ENCODE peak calls at places on chromosomes 3 and 15, in seven cellular contexts. G, J, S, E, B, I and Q are unnamed samples.

GRCh38 chr3:113249111-113249510 is 37.8 kb downstream of the BOC start:
- DNase-seq in S (no peak), I (no peak), E (peak; percentile 47), G (no peak), B (no peak), J (no peak), Q (no peak)

GRCh38 chr3:67297715-67298475 is 299.8 kb downstream of the KBTBD8 start:
- DNase-seq in S (no peak), I (no peak), E (no peak), B (no peak), J (no peak), G (no peak), Q (no peak)

GRCh38 chr3:115989927-115990326 is 366.6 kb downstream of the GAP43 start:
- DNase-seq in B (no peak), S (no peak), I (no peak), J (no peak), G (no peak), E (peak; percentile 42), Q (no peak)

GRCh38 chr3:106825962-106826605 is 551.2 kb upstream of the CCDC54 start:
- DNase-seq in S (no peak), G (no peak), J (no peak), B (no peak), E (peak; percentile 70), I (no peak), Q (no peak)

GRCh38 chr15:94135748-94136147 is 95.6 kb upstream of the MCTP2 start:
- DNase-seq in E (no peak), I (no peak), S (no peak), B (no peak), J (no peak), G (no peak), Q (no peak)

GRCh38 chr3:30631237-30631961 is 25.0 kb downstream of the TGFBR2 start:
- DNase-seq in I (no peak), E (peak; percentile 63), J (no peak), B (no peak), G (no peak), S (no peak), Q (no peak)

GRCh38 chr3:9416139-9416780 is 18.8 kb downstream of the SETD5 start:
- DNase-seq in I (no peak), J (no peak), S (no peak), B (no peak), G (no peak), E (peak; percentile 41), Q (no peak)

GRCh38 chr15:89690276-89691218 is at the start of the genes PEX11A and WDR93:
- DNase-seq in E (peak; percentile 75), J (peak; percentile 78), S (peak; percentile 94), G (peak; percentile 79), I (peak; percentile 73), B (peak; percentile 93), Q (peak; percentile 79)

GRCh38 chr3:114644372-114644771 is 350.5 kb downstream of the TIGIT start:
- DNase-seq in J (no peak), E (no peak), S (no peak), I (no peak), B (no peak), G (no peak), Q (no peak)

GRCh38 chr3:86995537-86995936 is 4.6 kb upstream of the VGLL3 start:
- DNase-seq in I (no peak), J (no peak), B (no peak), G (no peak), S (no peak), E (peak; percentile 90), Q (no peak)

GRCh38 chr3:61571516-61572336 is 10.4 kb downstream of the PTPRG start:
- DNase-seq in G (no peak), S (no peak), J (no peak), E (peak; percentile 95), I (peak; percentile 58), B (no peak), Q (no peak)

GRCh38 chr3:141071681-141072260 is 20.6 kb downstream of the SPSB4 start:
- DNase-seq in G (no peak), S (no peak), B (no peak), I (no peak), J (peak; percentile 54), E (no peak), Q (no peak)

GRCh38 chr15:28131400-28131799 is 32.3 kb upstream of the OCA2 start:
- DNase-seq in B (no peak), E (no peak), G (no peak), S (no peak), J (no peak), I (no peak), Q (no peak)

GRCh38 chr3:165254812-165255211 is 58.6 kb upstream of the SLITRK3 start:
- DNase-seq in G (no peak), J (no peak), S (no peak), E (peak; percentile 72), B (no peak), I (no peak), Q (no peak)

GRCh38 chr3:159832024-159832423 is 156.6 kb upstream of the IL12A start:
- DNase-seq in B (no peak), J (no peak), G (no peak), I (no peak), S (no peak), E (no peak), Q (no peak)

DNA sequence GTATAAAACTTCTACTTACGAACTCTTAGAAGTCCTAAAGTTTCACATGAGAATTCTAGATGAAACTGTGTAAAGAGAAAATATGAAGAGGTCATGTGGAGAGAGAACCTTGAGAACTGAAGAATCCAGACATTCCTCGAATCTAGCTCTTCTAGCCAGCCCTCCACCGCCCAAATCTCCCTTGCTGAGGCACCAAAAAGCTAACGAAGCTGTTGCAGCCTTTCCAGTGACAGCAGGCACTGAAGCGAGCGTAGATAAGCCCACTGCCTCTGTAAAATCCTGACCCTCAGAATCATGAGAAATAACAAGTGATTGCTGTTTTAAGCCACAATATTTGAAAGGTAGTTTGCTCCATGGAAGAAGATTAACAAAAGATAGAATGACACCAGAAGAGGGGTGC is 134.0 kb downstream of the GOLGA6L6 start:
- DNase-seq in S (no peak), I (no peak), G (no peak), J (no peak), B (no peak), E (no peak), Q (no peak)
- H3K9me3 ChIP-seq in S (peaks cover 6% of the 10 kb centered on the region), I (no peaks in the 10 kb centered on the region), G (peaks cover 59% of the 10 kb centered on the region), J (peaks cover 7% of the 10 kb centered on the region), B (peaks cover 14% of the 10 kb centered on the region), E (no peaks in the 10 kb centered on the region), Q (no peaks in the 10 kb centered on the region)

DNA sequence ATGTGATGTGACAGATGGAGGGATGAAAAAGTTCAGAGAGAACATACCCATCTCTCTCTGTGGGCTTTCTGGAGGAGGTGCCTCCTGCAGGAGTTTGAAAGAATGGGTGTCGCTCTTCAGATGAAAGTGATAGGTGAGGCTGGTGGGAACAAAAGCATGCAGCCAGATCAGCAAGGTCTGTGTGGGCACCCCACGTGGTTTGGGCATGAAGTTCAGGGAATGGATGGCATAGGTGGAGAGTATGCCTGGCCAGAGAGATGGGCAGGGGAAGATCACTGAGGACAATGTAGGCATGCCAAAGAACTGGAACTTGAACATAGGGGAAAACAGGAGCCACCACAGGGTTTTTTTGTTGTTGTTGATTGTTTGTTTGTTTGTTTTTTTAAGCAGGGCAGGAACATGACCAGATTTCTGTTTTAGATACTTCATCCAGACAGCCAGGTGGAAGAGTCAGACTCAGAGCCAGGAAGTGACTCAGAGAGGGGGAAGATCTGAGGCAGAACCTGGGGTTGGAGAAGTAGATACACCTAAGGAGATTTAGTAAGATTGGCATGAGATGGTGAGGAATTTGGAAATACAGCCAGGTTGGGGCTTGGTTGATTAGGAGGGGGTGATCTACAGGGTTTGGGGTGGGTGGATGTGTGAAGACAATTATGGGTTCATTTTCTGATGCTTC is 64.8 kb upstream of the CLSTN2 start:
- DNase-seq in J (no peak), B (no peak), E (no peak), S (no peak), I (no peak), G (no peak), Q (no peak)
- H3K9me3 ChIP-seq in J (peaks cover 3% of the 10 kb centered on the region), B (no peaks in the 10 kb centered on the region), E (no peaks in the 10 kb centered on the region), S (no peaks in the 10 kb centered on the region), I (no peaks in the 10 kb centered on the region), G (peaks cover 4% of the 10 kb centered on the region), Q (no peaks in the 10 kb centered on the region)

DNA sequence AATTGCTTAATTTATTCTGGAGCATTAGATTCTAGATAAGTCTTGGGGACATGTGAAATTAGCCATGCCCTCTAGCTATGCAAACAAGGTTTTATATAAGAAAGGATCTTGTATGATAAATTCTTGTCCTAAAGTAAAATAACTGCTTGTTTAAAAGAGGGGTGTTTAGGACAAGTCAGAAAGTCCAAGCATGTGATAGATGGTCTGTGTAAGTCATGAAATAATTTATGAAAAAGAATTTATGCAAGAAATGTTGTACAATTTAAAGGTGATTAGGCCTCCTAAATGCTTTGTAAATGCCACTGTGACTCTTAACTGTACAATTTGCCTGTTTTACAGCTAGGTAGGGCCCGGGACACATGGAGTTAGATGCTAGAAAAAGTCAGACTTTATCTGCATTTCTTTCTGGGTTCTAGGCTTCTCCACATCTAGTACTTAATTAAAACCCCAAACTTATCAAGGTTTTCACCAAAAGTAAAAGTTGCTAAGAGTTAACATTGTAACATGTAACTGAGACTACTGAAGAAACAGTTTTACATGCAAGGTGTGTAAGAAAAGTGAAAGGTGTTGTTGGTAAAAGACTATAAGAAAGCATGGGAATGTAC is 13.2 kb downstream of the LINS1 start:
- DNase-seq in E (peak; percentile 22), J (no peak), S (no peak), B (no peak), I (no peak), G (no peak), Q (no peak)
- H3K9me3 ChIP-seq in E (no peaks in the 10 kb centered on the region), J (no peaks in the 10 kb centered on the region), S (peaks cover 15% of the 10 kb centered on the region), B (peaks cover 23% of the 10 kb centered on the region), I (no peaks in the 10 kb centered on the region), G (peaks cover 24% of the 10 kb centered on the region), Q (peaks cover 34% of the 10 kb centered on the region)

GRCh38 chr3:193872265-193872753 is 263.6 kb upstream of the HES1 start:
- DNase-seq in G (no peak), S (no peak), J (no peak), E (peak; percentile 94), B (no peak), I (no peak), Q (no peak)

GRCh38 chr3:193875601-193876321 is 260.2 kb upstream of the HES1 start:
- DNase-seq in B (no peak), G (no peak), E (no peak), I (no peak), S (no peak), J (no peak), Q (no peak)

GRCh38 chr3:193874512-193874911 is 261.4 kb upstream of the HES1 start:
- DNase-seq in J (no peak), E (no peak), G (no peak), B (no peak), S (no peak), I (no peak), Q (no peak)

GRCh38 chr3:193873802-193874201 is 262.1 kb upstream of the HES1 start:
- DNase-seq in S (no peak), B (no peak), J (no peak), I (no peak), G (no peak), E (no peak), Q (no peak)

DNA sequence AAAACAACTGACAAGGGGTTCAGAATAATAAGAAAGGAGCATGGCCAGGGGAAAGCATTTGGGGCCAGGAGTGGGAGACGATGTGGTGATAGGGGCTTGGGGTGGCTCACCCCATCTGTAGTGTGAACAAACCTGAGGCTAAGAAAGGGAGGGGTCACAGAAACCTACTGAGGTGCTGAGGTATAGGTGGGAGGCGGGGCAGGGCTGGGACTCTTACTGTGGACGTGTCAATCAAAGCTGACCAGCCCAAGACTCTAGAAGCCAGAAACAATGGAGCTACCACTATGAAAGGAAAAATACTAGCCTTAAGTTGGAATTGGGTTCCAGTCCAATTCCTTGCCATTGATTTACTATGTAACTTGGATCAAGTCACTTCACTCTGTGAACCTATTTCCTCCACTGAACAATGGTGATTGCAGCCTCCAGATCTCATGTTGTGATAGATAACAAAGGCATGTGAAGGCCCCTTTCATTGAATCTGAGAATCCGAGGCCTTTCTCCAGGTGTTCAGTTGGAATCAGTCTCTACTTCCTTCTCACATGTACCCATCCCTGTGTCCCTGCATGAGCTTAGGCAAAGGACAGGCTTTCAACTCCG is 260.9 kb upstream of the HES1 start:
- DNase-seq in E (no peak), S (no peak), I (no peak), G (no peak), B (no peak), J (no peak), Q (no peak)
- H3K9me3 ChIP-seq in E (no peaks in the 10 kb centered on the region), S (no peaks in the 10 kb centered on the region), I (no peaks in the 10 kb centered on the region), G (no peaks in the 10 kb centered on the region), B (no peaks in the 10 kb centered on the region), J (no peaks in the 10 kb centered on the region), Q (no peaks in the 10 kb centered on the region)